ENCODE peak calls at places on chromosomes 3 and 15, in six cellular contexts. J is fibroblast of the aortic adventitia, T is progenitor cell of endocrine pancreas, L is MCF 10A, F is OCI-LY7, M is fibroblast of mammary gland. P is an unnamed sample.
A peak's percentile ranks its signal among the peaks of the same experiment; 100 is the strongest.

GRCh38 chr3:115974940-115975339 is 351.6 kb downstream of the GAP43 start:
- DNase-seq in J (peak; percentile 9), T (no peak), L (no peak), F (no peak), M (no peak), P (no peak)

GRCh38 chr3:192372627-192373026 is 354.7 kb downstream of the FGF12 start:
- DNase-seq in J (no peak), T (no peak), L (no peak), F (no peak), M (no peak), P (no peak)

GRCh38 chr3:120855665-120856437 is 52.2 kb upstream of the STXBP5L start:
- DNase-seq in J (peak; percentile 81), T (no peak), L (peak; percentile 78), F (no peak), M (peak; percentile 69), P (no peak)

GRCh38 chr15:70615435-70616310 is 147.7 kb downstream of the UACA start:
- DNase-seq in J (no peak), T (no peak), L (no peak), F (no peak), M (no peak), P (no peak)

GRCh38 chr3:187120324-187120723 is 19.0 kb downstream of the RPL39L start:
- DNase-seq in J (no peak), T (no peak), L (no peak), F (no peak), M (no peak), P (no peak)

GRCh38 chr3:174440741-174441587 is 418.2 kb upstream of the NAALADL2 start:
- DNase-seq in J (peak; percentile 94), T (peak; percentile 84), L (peak; percentile 92), F (peak; percentile 84), M (peak; percentile 91), P (peak; percentile 49)

GRCh38 chr3:53493997-53494791 is at the start of gene CACNA1D:
- DNase-seq in J (no peak), T (peak; percentile 68), L (peak; percentile 24), F (no peak), M (no peak), P (peak; percentile 40)

GRCh38 chr3:127886276-127886862 is 28.7 kb upstream of the KBTBD12 start:
- DNase-seq in J (no peak), T (no peak), L (no peak), F (no peak), M (no peak), P (no peak)

GRCh38 chr3:20186600-20187004 is 596 bp upstream of the SGO1 start:
- DNase-seq in J (no peak), T (no peak), L (no peak), F (no peak), M (peak; percentile 30), P (no peak)

GRCh38 chr3:125679258-125679657 is 84.0 kb upstream of the OSBPL11 start:
- DNase-seq in J (no peak), T (no peak), L (peak; percentile 18), F (no peak), M (no peak), P (no peak)

GRCh38 chr15:69126054-69126469 is 34.4 kb upstream of the GLCE start:
- DNase-seq in J (peak; percentile 30), T (no peak), L (peak; percentile 81), F (no peak), M (peak; percentile 18), P (no peak)

GRCh38 chr15:101048191-101049011 is 129.2 kb downstream of the LRRK1 start:
- DNase-seq in J (no peak), T (peak; percentile 4), L (no peak), F (no peak), M (no peak), P (no peak)

GRCh38 chr3:187997946-187998561 is 155.9 kb upstream of the LPP start:
- DNase-seq in J (no peak), T (no peak), L (no peak), F (no peak), M (no peak), P (no peak)

GRCh38 chr15:73902121-73903020 is 23.9 kb upstream of the LOXL1 start:
- DNase-seq in J (no peak), T (no peak), L (no peak), F (no peak), M (no peak), P (no peak)

GRCh38 chr3:46214751-46215352 is 6.7 kb upstream of the CCR1 start:
- DNase-seq in J (no peak), T (no peak), L (no peak), F (peak; percentile 16), M (no peak), P (no peak)
- TF ChIP-seq CTCF in J (no peak), T (peak; percentile 34), L (peak; percentile 44), F (peak; percentile 59), M (peak; percentile 33), P (peak; percentile 36)

GRCh38 chr15:42151012-42151615 is 5.3 kb downstream of the PLA2G4F start:
- DNase-seq in J (no peak), T (no peak), L (no peak), F (no peak), M (no peak), P (no peak)

GRCh38 chr15:42148808-42149492 is 7.5 kb downstream of the PLA2G4F start:
- DNase-seq in J (no peak), T (no peak), L (no peak), F (no peak), M (no peak), P (no peak)

GRCh38 chr15:42151736-42152135 is 4.7 kb downstream of the PLA2G4F start:
- DNase-seq in J (peak; percentile 9), T (no peak), L (no peak), F (no peak), M (no peak), P (no peak)

GRCh38 chr15:42150246-42150970 is 6.0 kb downstream of the PLA2G4F start:
- DNase-seq in J (no peak), T (no peak), L (no peak), F (no peak), M (no peak), P (no peak)

DNA sequence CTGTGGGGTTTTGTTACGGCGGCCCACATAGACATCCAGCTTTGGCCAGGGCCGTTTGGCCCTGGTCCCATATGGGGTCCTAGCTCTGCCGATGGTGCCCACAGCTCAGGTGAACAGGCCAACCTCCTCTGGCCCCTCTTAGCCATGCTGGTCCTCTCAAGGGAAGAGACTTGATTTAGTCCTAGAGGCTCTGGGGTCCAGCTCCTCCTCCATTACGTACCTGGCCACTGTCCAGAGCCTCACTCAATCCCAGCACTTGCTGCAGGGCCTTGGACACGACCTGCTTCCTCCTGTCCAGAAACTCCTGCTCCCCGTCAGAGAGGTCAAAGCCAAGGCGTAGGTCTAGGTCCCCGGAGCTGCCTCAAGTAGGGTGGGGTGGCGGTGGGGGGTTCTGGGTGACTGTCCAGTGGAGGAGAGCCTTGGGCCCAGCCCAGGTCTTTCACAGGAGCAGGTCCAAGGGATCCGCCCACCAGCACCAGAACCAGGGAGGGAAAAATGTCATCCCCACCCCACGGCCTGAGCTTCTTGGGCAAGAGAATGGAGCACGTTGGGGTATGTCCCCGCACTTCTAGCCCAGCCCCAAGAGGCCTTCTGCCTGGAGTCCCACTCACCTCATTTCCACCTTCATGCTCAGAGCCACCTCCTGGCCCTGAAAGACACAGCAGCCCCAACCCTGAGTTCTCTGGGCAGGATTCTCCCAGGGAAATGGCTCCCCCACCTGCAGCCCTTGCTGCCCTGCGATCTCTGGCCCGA is 6.8 kb downstream of the PLA2G4F start:
- DNase-seq in J (no peak), T (no peak), L (no peak), F (no peak), M (no peak), P (no peak)
- TF ChIP-seq CTCF in J (no peak), T (no peak), L (no peak), F (no peak), M (no peak), P (no peak)

GRCh38 chr3:99706410-99706809 is 68.0 kb downstream of the COL8A1 start:
- DNase-seq in J (peak; percentile 57), T (no peak), L (no peak), F (no peak), M (no peak), P (no peak)

GRCh38 chr3:99702953-99703352 is 64.6 kb downstream of the COL8A1 start:
- DNase-seq in J (no peak), T (no peak), L (no peak), F (no peak), M (no peak), P (no peak)

GRCh38 chr3:99703535-99703934 is 65.1 kb downstream of the COL8A1 start:
- DNase-seq in J (no peak), T (no peak), L (no peak), F (no peak), M (no peak), P (no peak)

GRCh38 chr3:99700637-99701268 is 62.4 kb downstream of the COL8A1 start:
- DNase-seq in J (peak; percentile 69), T (no peak), L (peak; percentile 51), F (no peak), M (peak; percentile 81), P (no peak)

GRCh38 chr3:99704417-99704816 is 66.0 kb downstream of the COL8A1 start:
- DNase-seq in J (no peak), T (no peak), L (no peak), F (no peak), M (no peak), P (no peak)
- TF ChIP-seq CTCF in J (no peak), T (no peak), L (no peak), F (no peak), M (no peak), P (no peak)

GRCh38 chr15:30906366-30906765 is 2.7 kb downstream of the FAN1 start:
- DNase-seq in J (no peak), T (no peak), L (no peak), F (no peak), M (no peak), P (no peak)

GRCh38 chr15:30904812-30905211 is 1.1 kb downstream of the FAN1 start:
- DNase-seq in J (no peak), T (no peak), L (no peak), F (peak; percentile 5), M (no peak), P (no peak)

GRCh38 chr15:30903497-30904187 is at the start of gene FAN1:
- DNase-seq in J (peak; percentile 81), T (peak; percentile 78), L (peak; percentile 91), F (peak; percentile 88), M (peak; percentile 84), P (peak; percentile 92)

GRCh38 chr15:30901889-30902288 is 1.8 kb upstream of the FAN1 start:
- DNase-seq in J (no peak), T (no peak), L (no peak), F (no peak), M (no peak), P (no peak)

DNA sequence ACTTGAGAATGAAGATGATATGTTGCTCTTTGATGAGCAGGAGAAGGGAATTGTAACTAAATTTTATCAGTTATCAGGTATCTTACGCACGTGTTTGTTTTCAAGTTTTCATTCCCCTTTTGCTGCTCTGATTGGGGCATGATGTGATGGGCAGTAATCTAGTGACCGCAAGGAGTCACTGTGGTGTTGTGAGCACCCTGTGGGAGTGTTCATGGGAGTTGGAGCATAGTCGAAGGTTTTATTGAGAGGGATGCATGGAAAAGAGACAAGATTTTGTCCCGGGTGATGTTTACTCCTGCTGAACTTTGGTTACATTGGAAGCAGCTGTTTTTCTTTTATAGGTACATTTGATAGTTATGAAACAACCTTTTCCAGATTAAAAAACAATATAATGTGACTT is 2.1 kb downstream of the FAN1 start:
- DNase-seq in J (no peak), T (no peak), L (no peak), F (no peak), M (no peak), P (no peak)
- TF ChIP-seq CTCF in J (peak; percentile 7), T (no peak), L (no peak), F (no peak), M (peak; percentile 6), P (no peak)

P was measured in GM13976.